ENCODE peak calls at places on chromosome 22, in nine cellular contexts. N, O, L, V, A, X, R, W and F are unnamed samples.

GRCh38 chr22:24016156-24016555 is 5.1 kb downstream of the CABIN1 start:
- DNase-seq in X (no peak), N (no peak), R (no peak), L (no peak), W (no peak), A (no peak), V (no peak), O (no peak), F (no peak)

GRCh38 chr22:25021976-25022711 is 69.6 kb downstream of the KIAA1671 start:
- DNase-seq in V (no peak), X (no peak), L (peak; percentile 24), N (no peak), R (no peak), O (peak; percentile 73), A (no peak), W (no peak), F (no peak)

GRCh38 chr22:35191412-35191811 is 65.9 kb upstream of the HMGXB4 start:
- DNase-seq in L (peak; percentile 47), X (no peak), V (peak; percentile 78), W (no peak), O (no peak), A (no peak), R (no peak), N (peak; percentile 3), F (no peak)

GRCh38 chr22:24164823-24165379 is 16.4 kb upstream of the SUSD2 start:
- DNase-seq in O (no peak), R (no peak), L (no peak), X (no peak), A (peak; percentile 64), V (no peak), W (no peak), N (no peak), F (no peak)

GRCh38 chr22:38872831-38873248 is 824 bp upstream of the CBX6 start:
- DNase-seq in N (peak; percentile 32), X (no peak), A (peak; percentile 79), O (peak; percentile 63), V (no peak), L (peak; percentile 49), W (no peak), R (peak; percentile 80), F (peak; percentile 89)

GRCh38 chr22:28283025-28283654 is 364.1 kb upstream of the PITPNB start:
- DNase-seq in L (peak; percentile 82), N (peak; percentile 52), V (no peak), O (no peak), W (no peak), R (no peak), A (peak; percentile 8), X (no peak), F (no peak)

GRCh38 chr22:41445171-41446056 is 1.2 kb downstream of the TOB2 start:
- DNase-seq in W (peak; percentile 34), V (peak; percentile 43), N (no peak), R (peak; percentile 76), A (peak; percentile 58), X (no peak), O (no peak), L (no peak), F (no peak)

GRCh38 chr22:21009638-21010425 is 5.1 kb upstream of the P2RX6 start:
- DNase-seq in L (peak; percentile 48), R (no peak), V (peak; percentile 61), W (peak; percentile 26), O (peak; percentile 49), X (no peak), N (peak; percentile 52), A (peak; percentile 35), F (peak; percentile 45)

GRCh38 chr22:32661296-32661695 is 140.2 kb upstream of the TIMP3 start:
- DNase-seq in A (peak; percentile 35), W (no peak), X (no peak), L (peak; percentile 96), R (peak; percentile 79), O (no peak), N (peak; percentile 94), V (no peak), F (peak; percentile 76)

GRCh38 chr22:17930455-17931313 is 93.7 kb downstream of the MICAL3 start:
- DNase-seq in N (no peak), L (no peak), W (no peak), O (no peak), X (no peak), A (no peak), V (no peak), R (no peak), F (no peak)

GRCh38 chr22:22915670-22916035 is 28.0 kb downstream of the IGLL5 start:
- DNase-seq in W (no peak), N (no peak), X (no peak), L (no peak), A (no peak), V (no peak), R (no peak), O (no peak), F (peak; percentile 14)

GRCh38 chr22:23800297-23801237 is 13.8 kb downstream of the SMARCB1 start:
- DNase-seq in O (no peak), X (peak; percentile 87), A (no peak), R (no peak), V (no peak), L (no peak), W (no peak), N (no peak), F (no peak)

GRCh38 chr22:31530816-31531180 is 34.5 kb downstream of the SFI1 start:
- DNase-seq in X (no peak), R (no peak), W (no peak), L (peak; percentile 64), A (no peak), N (no peak), V (peak; percentile 22), O (no peak), F (no peak)

GRCh38 chr22:43404673-43405385 is 7.0 kb upstream of the MPPED1 start:
- DNase-seq in O (no peak), V (no peak), W (no peak), A (no peak), N (no peak), X (no peak), R (peak; percentile 32), L (no peak), F (no peak)

DNA sequence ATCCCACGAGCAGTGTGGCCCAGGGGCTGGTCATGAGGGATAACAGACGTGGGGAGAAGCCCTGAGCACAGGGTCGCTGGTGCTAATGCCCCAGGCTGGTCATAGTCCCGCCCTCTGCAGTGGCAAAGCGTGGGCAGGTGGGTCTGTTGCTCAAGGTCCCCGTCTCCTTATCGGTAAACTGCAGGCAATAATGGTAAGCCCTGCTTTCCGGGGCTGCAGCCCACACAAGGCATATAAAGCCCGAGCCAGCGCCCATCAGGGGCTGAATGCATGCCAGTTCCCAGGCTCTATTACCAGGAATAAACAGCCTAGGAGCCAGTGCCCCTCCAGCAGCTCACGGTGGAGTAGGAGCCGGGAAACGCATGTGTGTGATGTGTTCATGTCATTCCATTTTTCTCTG is 261.0 kb downstream of the BRD1 start:
- DNase-seq in O (no peak), N (no peak), A (no peak), W (no peak), X (no peak), L (no peak), R (peak; percentile 23), V (no peak), F (peak; percentile 8)
- H3K9me3 ChIP-seq in O (no peaks in the 10 kb centered on the region), N (peaks cover 55% of the 10 kb centered on the region), A (no peaks in the 10 kb centered on the region), W (no peaks in the 10 kb centered on the region), X (no peaks in the 10 kb centered on the region), L (peaks cover 2% of the 10 kb centered on the region), R (no peaks in the 10 kb centered on the region), V (no peaks in the 10 kb centered on the region), F (no peaks in the 10 kb centered on the region)

DNA sequence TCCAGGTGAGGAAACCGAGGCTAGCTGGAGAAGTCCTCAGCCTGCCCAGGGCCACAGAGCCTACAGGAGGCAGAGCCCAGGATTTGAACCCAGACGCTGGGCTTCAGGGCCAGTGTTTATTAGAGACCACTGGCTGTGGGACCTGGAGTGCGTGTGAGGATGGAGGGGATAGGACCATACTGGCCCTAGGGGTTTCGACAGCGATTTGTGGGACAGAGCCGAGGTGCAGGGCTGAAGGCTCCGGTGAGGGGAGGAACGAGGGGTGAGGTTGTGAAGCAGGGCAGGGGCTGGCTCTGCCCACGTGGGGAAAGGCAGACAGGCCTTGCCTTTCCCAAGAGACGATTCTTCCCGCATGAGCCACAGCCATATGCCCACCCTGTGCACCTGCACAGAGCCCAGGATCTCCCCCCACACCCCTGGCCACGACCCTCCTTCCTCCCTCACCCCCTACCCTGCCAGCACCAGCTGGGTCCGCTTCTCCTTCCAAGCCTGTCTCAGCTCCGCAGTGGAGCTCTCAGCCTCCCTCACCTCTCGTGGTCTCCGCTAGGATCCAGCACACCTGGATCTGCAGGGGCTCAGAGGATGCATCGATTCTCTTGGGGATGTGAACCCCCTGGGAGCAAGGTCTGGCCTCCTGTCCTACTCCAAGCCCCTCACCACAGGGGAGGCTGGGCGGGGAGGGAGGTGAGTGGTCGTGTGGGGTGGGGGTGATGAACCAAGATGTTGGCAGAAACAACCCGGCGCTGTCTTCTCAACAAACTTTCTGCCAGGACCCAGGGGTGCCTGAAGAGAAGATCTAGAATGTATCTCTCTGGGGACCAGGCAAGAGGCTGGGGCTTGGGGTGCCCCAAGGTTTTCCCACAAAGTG is 58.4 kb downstream of the RTL6 start:
- DNase-seq in A (no peak), L (no peak), N (no peak), W (no peak), V (no peak), X (no peak), O (no peak), R (no peak), F (no peak)
- H3K27me3 ChIP-seq in A (no peaks in the 10 kb centered on the region), L (no peaks in the 10 kb centered on the region), N (peaks cover 4% of the 10 kb centered on the region), W (no peaks in the 10 kb centered on the region), V (no peaks in the 10 kb centered on the region), X (no peaks in the 10 kb centered on the region), O (no peaks in the 10 kb centered on the region), R (no peaks in the 10 kb centered on the region), F (no peaks in the 10 kb centered on the region)

DNA sequence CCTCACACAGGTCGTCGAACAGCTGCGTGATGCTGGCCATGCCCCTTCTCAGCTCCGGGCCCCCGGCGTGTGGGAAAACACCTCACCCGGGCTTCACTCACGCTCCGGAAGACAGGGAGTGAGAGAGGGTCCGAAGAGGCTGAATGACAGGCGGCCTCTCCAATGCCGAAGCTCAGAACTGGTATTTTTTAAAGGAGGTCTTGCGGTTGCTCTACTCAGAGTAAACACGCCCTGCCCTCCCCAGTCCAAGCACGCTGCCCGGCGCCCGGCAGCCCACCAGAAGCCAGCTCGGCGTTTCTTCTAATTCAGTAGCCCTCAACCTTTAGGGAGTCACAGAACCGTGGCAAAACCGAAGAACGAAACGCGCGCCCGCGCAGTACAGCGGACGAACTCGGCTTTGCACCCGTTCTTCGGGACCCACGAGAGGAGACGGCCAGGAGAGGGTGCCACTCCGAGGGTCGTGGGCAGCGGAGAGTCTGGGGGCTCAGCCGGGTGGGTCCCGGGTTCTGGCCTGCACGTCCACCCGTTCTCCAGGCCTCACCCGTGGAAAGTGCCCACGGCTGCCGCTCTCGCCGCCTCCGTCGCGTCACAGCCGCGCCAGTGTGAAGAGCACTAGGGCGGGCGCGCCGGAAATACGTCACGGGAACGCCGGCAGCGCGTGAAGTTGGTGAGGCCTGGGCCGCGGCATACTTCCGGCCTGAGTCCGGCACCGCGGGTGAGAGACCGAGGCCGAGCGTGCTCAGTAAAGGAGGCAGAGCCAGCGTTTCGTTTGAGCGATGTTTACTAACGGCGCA is at the start of gene TUBGCP6:
- DNase-seq in O (peak; percentile 94), W (peak; percentile 93), N (peak; percentile 91), R (peak; percentile 98), X (peak; percentile 53), V (peak; percentile 87), L (peak; percentile 94), A (peak; percentile 95), F (peak; percentile 94)
- TF ChIP-seq CTCF in O (peak; percentile 64), W (peak; percentile 27), N (no peak), R (peak; percentile 27), X (no peak), V (no peak), L (no peak), A (no peak), F (peak; percentile 15)

DNA sequence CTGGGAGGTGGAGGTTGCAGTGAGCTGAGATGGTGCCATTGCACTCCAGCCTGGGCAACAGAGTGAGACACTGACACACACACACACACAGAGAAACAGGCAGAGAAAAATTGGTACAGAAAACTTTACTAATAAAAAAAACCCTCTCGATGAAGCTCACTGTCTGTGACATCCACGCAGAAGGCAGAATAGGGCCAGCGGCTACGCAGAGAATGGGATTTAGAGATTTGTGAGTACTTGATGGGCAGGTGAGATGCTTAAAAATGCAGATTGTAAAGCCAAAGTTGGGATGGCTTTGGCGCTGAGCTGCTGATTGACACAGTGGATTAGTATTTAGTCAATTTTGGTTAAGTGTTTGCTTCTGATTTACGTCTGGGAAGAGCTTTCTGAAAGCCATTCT is 561.1 kb downstream of the TBC1D22A start:
- DNase-seq in N (no peak), O (no peak), R (no peak), X (no peak), L (no peak), W (no peak), A (no peak), V (no peak), F (no peak)
- H3K9me3 ChIP-seq in N (peaks cover 2% of the 10 kb centered on the region), O (no peaks in the 10 kb centered on the region), R (peaks cover 14% of the 10 kb centered on the region), X (no peaks in the 10 kb centered on the region), L (no peaks in the 10 kb centered on the region), W (no peaks in the 10 kb centered on the region), A (peaks cover 27% of the 10 kb centered on the region), V (no peaks in the 10 kb centered on the region), F (peaks cover 27% of the 10 kb centered on the region)